ENCODE peak calls at places on chromosomes 11 and 22, in five cellular contexts. U is AG04450, Z is fibroblast of pulmonary artery, Y is endothelial cell, K is lower leg skin. B is an unnamed sample.

GRCh38 chr22:37357471-37357870 is 69.8 kb downstream of the ELFN2 start:
- DNase-seq in U (no peak), Z (no peak), Y (no peak), K (no peak), B (no peak)

GRCh38 chr22:43833286-43834240 is 21.5 kb upstream of the EFCAB6 start:
- DNase-seq in U (no peak), Z (no peak), Y (no peak), K (no peak), B (no peak)

GRCh38 chr22:47369020-47369419 is 606.6 kb downstream of the TBC1D22A start:
- DNase-seq in U (no peak), Z (no peak), Y (no peak), K (no peak), B (no peak)

GRCh38 chr11:103542851-103543250 is 433.6 kb downstream of the DYNC2H1 start:
- DNase-seq in U (no peak), Z (no peak), Y (no peak), K (no peak), B (no peak)

GRCh38 chr22:21075516-21076138 is 29.9 kb downstream of the LRRC74B start:
- DNase-seq in U (no peak), Z (no peak), Y (no peak), K (no peak), B (no peak)

GRCh38 chr11:95849087-95849825 is 59.0 kb downstream of the CEP57 start:
- DNase-seq in U (no peak), Z (peak; percentile 88), Y (peak; percentile 53), K (peak; percentile 30), B (no peak)

GRCh38 chr11:115678942-115679341 is 174.7 kb upstream of the CADM1 start:
- DNase-seq in U (no peak), Z (no peak), Y (peak; percentile 53), K (no peak), B (no peak)

GRCh38 chr11:60159868-60160267 is 23.0 kb downstream of the MS4A6A start:
- DNase-seq in U (no peak), Z (no peak), Y (no peak), K (no peak), B (no peak)

GRCh38 chr11:62689421-62690183 is at the start of gene LRRN4CL:
- DNase-seq in U (peak; percentile 85), Z (peak; percentile 83), Y (no peak), K (peak; percentile 89), B (peak; percentile 59)

GRCh38 chr11:102914238-102915043 is 39.7 kb upstream of the MMP12 start:
- DNase-seq in U (peak; percentile 15), Z (peak; percentile 67), Y (peak; percentile 21), K (no peak), B (no peak)

GRCh38 chr11:40203606-40204005 is 1255.8 kb downstream of the LRRC4C start:
- DNase-seq in U (no peak), Z (no peak), Y (no peak), K (no peak), B (no peak)

GRCh38 chr11:117473692-117474091 is 146.0 kb downstream of the CEP164 start:
- DNase-seq in U (no peak), Z (no peak), Y (no peak), K (no peak), B (no peak)

GRCh38 chr11:115581871-115582639 is 77.8 kb upstream of the CADM1 start:
- DNase-seq in U (no peak), Z (no peak), Y (no peak), K (no peak), B (no peak)

GRCh38 chr11:17648528-17648927 is 70.8 kb upstream of the MYOD1 start:
- DNase-seq in U (no peak), Z (no peak), Y (no peak), K (no peak), B (no peak)

GRCh38 chr22:46587067-46587471 is 33.1 kb upstream of the GRAMD4 start:
- DNase-seq in U (no peak), Z (no peak), Y (no peak), K (no peak), B (no peak)

GRCh38 chr11:69968407-69969347 is 109.4 kb upstream of the ANO1 start:
- DNase-seq in U (no peak), Z (no peak), Y (no peak), K (no peak), B (no peak)

GRCh38 chr11:2089536-2090165 is 49.5 kb downstream of the IGF2 start:
- DNase-seq in U (no peak), Z (peak; percentile 25), Y (no peak), K (no peak), B (no peak)

GRCh38 chr11:19714093-19714386 is 1.4 kb downstream of the NAV2 start:
- DNase-seq in U (no peak), Z (no peak), Y (no peak), K (no peak), B (no peak)

GRCh38 chr22:20588092-20588842 is 80.9 kb downstream of the MED15 start:
- DNase-seq in U (no peak), Z (no peak), Y (no peak), K (no peak), B (no peak)

GRCh38 chr22:44190381-44190976 is 9.8 kb downstream of the PARVG start:
- DNase-seq in U (no peak), Z (no peak), Y (no peak), K (no peak), B (no peak)

GRCh38 chr11:57547854-57548377 is 10.5 kb downstream of the SMTNL1 start:
- DNase-seq in U (no peak), Z (no peak), Y (no peak), K (no peak), B (no peak)

GRCh38 chr11:86955111-86955673 is at the start of gene FZD4:
- DNase-seq in U (peak; percentile 50), Z (peak; percentile 90), Y (peak; percentile 94), K (peak; percentile 79), B (peak; percentile 60)
- TF ChIP-seq CTCF in U (no peak), Z (no peak), Y (no peak), K (no peak), B (no peak)

GRCh38 chr22:22105364-22105763 is 122.8 kb upstream of the TOP3B start:
- DNase-seq in U (no peak), Z (no peak), Y (no peak), K (no peak), B (no peak)
- TF ChIP-seq CTCF in U (no peak), Z (no peak), Y (no peak), K (no peak), B (no peak)

GRCh38 chr11:76610871-76611475 is 59.6 kb downstream of the LRRC32 start:
- DNase-seq in U (no peak), Z (no peak), Y (no peak), K (no peak), B (no peak)
- TF ChIP-seq CTCF in U (no peak), Z (no peak), Y (no peak), K (no peak), B (no peak)

DNA sequence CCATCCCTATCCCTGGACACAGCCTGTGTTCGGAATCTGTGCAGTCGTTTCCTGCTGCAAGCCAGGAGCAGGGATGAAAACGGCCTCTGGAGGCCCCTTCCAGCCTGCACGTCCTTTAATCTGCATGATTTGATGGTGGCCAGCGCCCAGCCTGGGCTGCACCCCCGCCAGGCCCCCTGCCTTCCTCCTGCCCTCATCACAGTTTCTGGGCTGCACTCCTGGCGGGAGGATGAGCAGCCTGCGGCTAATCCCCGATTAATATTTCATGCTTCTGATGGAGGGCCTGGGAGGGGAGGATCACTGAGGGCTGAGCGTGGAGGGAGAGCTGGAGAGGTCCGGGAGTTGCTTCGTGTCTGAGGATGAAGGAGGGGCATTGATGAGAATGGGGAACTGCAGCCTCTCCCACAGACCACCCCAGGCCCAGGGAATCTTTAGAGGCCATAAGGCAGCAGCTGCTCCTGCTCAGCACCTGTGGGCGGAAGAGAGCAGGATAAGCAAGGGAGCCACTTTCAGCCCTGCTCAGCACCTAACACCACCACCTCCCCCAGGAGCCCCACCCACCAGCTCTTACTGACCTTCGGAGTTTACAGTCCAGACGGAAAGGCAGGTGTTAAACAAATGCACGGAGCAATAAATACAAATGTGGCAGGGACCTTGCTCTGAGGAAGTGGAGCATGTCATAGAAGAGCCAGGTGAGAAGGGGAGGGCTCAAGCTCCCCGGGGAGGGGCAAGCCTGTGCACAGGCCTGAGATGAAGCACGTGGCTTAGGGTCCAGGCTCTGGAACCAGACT is 135.0 kb upstream of the NECTIN1 start:
- DNase-seq in U (no peak), Z (no peak), Y (no peak), K (no peak), B (no peak)
- TF ChIP-seq CTCF in U (no peak), Z (no peak), Y (no peak), K (no peak), B (no peak)

B was measured in omental fat pad.